ENCODE peak calls at places on chromosomes 3 and 15, in six cellular contexts. One of them, this sample, is unnamed.

GRCh38 chr3:36196058-36196457 is 184.2 kb upstream of the STAC start:
- DNase-seq in NCI-H510A treated with DMSO at 0.1 percent for 48 hours: no peak
- DNase-seq in T-cell: no peak
- DNase-seq in skeletal muscle cell: no peak
- DNase-seq in AG08396: no peak
- DNase-seq in DMS153: no peak
- DNase-seq in this sample: no peak

GRCh38 chr3:60282840-60283239 is 968.4 kb downstream of the FHIT start:
- DNase-seq in NCI-H510A treated with DMSO at 0.1 percent for 48 hours: peak
- DNase-seq in skeletal muscle cell: no peak
- DNase-seq in AG08396: no peak
- DNase-seq in T-cell: no peak
- DNase-seq in DMS153: no peak
- DNase-seq in this sample: no peak

GRCh38 chr15:85408270-85408746 is 27.9 kb downstream of the AKAP13 start:
- DNase-seq in AG08396: no peak
- DNase-seq in skeletal muscle cell: no peak
- DNase-seq in NCI-H510A treated with DMSO at 0.1 percent for 48 hours: no peak
- DNase-seq in DMS153: no peak
- DNase-seq in T-cell: no peak
- DNase-seq in this sample: no peak

GRCh38 chr15:62588930-62589655 is 424.0 kb upstream of the C2CD4B start:
- DNase-seq in NCI-H510A treated with DMSO at 0.1 percent for 48 hours: no peak
- DNase-seq in skeletal muscle cell: no peak
- DNase-seq in DMS153: no peak
- DNase-seq in AG08396: no peak
- DNase-seq in T-cell: no peak
- DNase-seq in this sample: no peak

GRCh38 chr3:129123314-129124060 is 1.9 kb upstream of the RAB43 start:
- DNase-seq in NCI-H510A treated with DMSO at 0.1 percent for 48 hours: no peak
- DNase-seq in T-cell: no peak
- DNase-seq in AG08396: peak
- DNase-seq in DMS153: no peak
- DNase-seq in skeletal muscle cell: no peak
- DNase-seq in this sample: peak

GRCh38 chr15:82680200-82681102 is 29.2 kb downstream of the AP3B2 start:
- DNase-seq in skeletal muscle cell: no peak
- DNase-seq in NCI-H510A treated with DMSO at 0.1 percent for 48 hours: peak
- DNase-seq in AG08396: no peak
- DNase-seq in T-cell: peak
- DNase-seq in DMS153: peak
- DNase-seq in this sample: peak

GRCh38 chr15:59751552-59752413 is 62.7 kb upstream of the BNIP2 start:
- DNase-seq in skeletal muscle cell: no peak
- DNase-seq in NCI-H510A treated with DMSO at 0.1 percent for 48 hours: no peak
- DNase-seq in T-cell: no peak
- DNase-seq in AG08396: no peak
- DNase-seq in DMS153: no peak
- DNase-seq in this sample: peak

GRCh38 chr3:10277115-10277625 is 15.6 kb downstream of the GHRL start:
- DNase-seq in skeletal muscle cell: no peak
- DNase-seq in AG08396: no peak
- DNase-seq in NCI-H510A treated with DMSO at 0.1 percent for 48 hours: no peak
- DNase-seq in DMS153: no peak
- DNase-seq in T-cell: no peak
- DNase-seq in this sample: no peak

GRCh38 chr15:63252292-63252691 is 25.1 kb upstream of the APH1B start:
- DNase-seq in NCI-H510A treated with DMSO at 0.1 percent for 48 hours: no peak
- DNase-seq in DMS153: no peak
- DNase-seq in AG08396: no peak
- DNase-seq in skeletal muscle cell: no peak
- DNase-seq in T-cell: no peak
- DNase-seq in this sample: no peak

GRCh38 chr3:46110701-46111493 is 83.6 kb upstream of the XCR1 start:
- DNase-seq in T-cell: no peak
- DNase-seq in skeletal muscle cell: peak
- DNase-seq in DMS153: peak
- DNase-seq in AG08396: peak
- DNase-seq in NCI-H510A treated with DMSO at 0.1 percent for 48 hours: no peak
- DNase-seq in this sample: no peak

GRCh38 chr3:122945230-122945629 is 82.3 kb downstream of the SEMA5B start:
- DNase-seq in NCI-H510A treated with DMSO at 0.1 percent for 48 hours: no peak
- DNase-seq in T-cell: no peak
- DNase-seq in skeletal muscle cell: no peak
- DNase-seq in AG08396: no peak
- DNase-seq in DMS153: no peak
- DNase-seq in this sample: no peak

GRCh38 chr3:24640330-24640877 is 145.8 kb upstream of the THRB start:
- DNase-seq in NCI-H510A treated with DMSO at 0.1 percent for 48 hours: peak
- DNase-seq in DMS153: no peak
- DNase-seq in skeletal muscle cell: peak
- DNase-seq in AG08396: peak
- DNase-seq in T-cell: no peak
- DNase-seq in this sample: no peak

GRCh38 chr15:33968224-33968623 is at the start of gene CHRM5:
- DNase-seq in NCI-H510A treated with DMSO at 0.1 percent for 48 hours: peak
- DNase-seq in skeletal muscle cell: no peak
- DNase-seq in AG08396: no peak
- DNase-seq in T-cell: no peak
- DNase-seq in DMS153: peak
- DNase-seq in this sample: no peak

GRCh38 chr3:114850913-114851312 is 296.2 kb downstream of the ZBTB20 start:
- DNase-seq in AG08396: no peak
- DNase-seq in T-cell: no peak
- DNase-seq in DMS153: no peak
- DNase-seq in skeletal muscle cell: no peak
- DNase-seq in NCI-H510A treated with DMSO at 0.1 percent for 48 hours: no peak
- DNase-seq in this sample: no peak

GRCh38 chr3:173711619-173712018 is 314.1 kb downstream of the NLGN1 start:
- DNase-seq in NCI-H510A treated with DMSO at 0.1 percent for 48 hours: no peak
- DNase-seq in AG08396: no peak
- DNase-seq in skeletal muscle cell: no peak
- DNase-seq in T-cell: no peak
- DNase-seq in DMS153: peak
- DNase-seq in this sample: no peak

GRCh38 chr3:64514889-64515288 is 172.9 kb downstream of the ADAMTS9 start:
- DNase-seq in AG08396: no peak
- DNase-seq in skeletal muscle cell: no peak
- DNase-seq in DMS153: no peak
- DNase-seq in NCI-H510A treated with DMSO at 0.1 percent for 48 hours: no peak
- DNase-seq in T-cell: no peak
- DNase-seq in this sample: no peak

GRCh38 chr3:49747792-49748480 is 24.2 kb upstream of the GMPPB start:
- DNase-seq in NCI-H510A treated with DMSO at 0.1 percent for 48 hours: no peak
- DNase-seq in DMS153: no peak
- DNase-seq in skeletal muscle cell: peak
- DNase-seq in T-cell: no peak
- DNase-seq in AG08396: peak
- DNase-seq in this sample: no peak

GRCh38 chr3:119976214-119976613 is 118.0 kb downstream of the GSK3B start:
- DNase-seq in NCI-H510A treated with DMSO at 0.1 percent for 48 hours: no peak
- DNase-seq in AG08396: no peak
- DNase-seq in skeletal muscle cell: no peak
- DNase-seq in T-cell: no peak
- DNase-seq in DMS153: no peak
- DNase-seq in this sample: no peak

GRCh38 chr15:43915820-43916660 is 89.2 kb downstream of the WDR76 start:
- DNase-seq in T-cell: no peak
- DNase-seq in AG08396: no peak
- DNase-seq in NCI-H510A treated with DMSO at 0.1 percent for 48 hours: no peak
- DNase-seq in DMS153: no peak
- DNase-seq in skeletal muscle cell: no peak
- DNase-seq in this sample: no peak

GRCh38 chr3:184732133-184732532 is 20.3 kb upstream of the MAGEF1 start:
- DNase-seq in skeletal muscle cell: no peak
- DNase-seq in AG08396: no peak
- DNase-seq in NCI-H510A treated with DMSO at 0.1 percent for 48 hours: no peak
- DNase-seq in DMS153: no peak
- DNase-seq in T-cell: no peak
- DNase-seq in this sample: no peak

GRCh38 chr3:15384510-15385237 is 42.7 kb downstream of the METTL6 start:
- DNase-seq in skeletal muscle cell: no peak
- DNase-seq in AG08396: no peak
- DNase-seq in NCI-H510A treated with DMSO at 0.1 percent for 48 hours: no peak
- DNase-seq in T-cell: no peak
- DNase-seq in DMS153: no peak
- DNase-seq in this sample: no peak

GRCh38 chr3:5187920-5188418 is 462 bp downstream of the EDEM1 start:
- DNase-seq in skeletal muscle cell: no peak
- DNase-seq in DMS153: no peak
- DNase-seq in NCI-H510A treated with DMSO at 0.1 percent for 48 hours: no peak
- DNase-seq in AG08396: peak
- DNase-seq in T-cell: peak
- DNase-seq in this sample: peak